ENCODE peak calls at places on chromosome 6, in ten cellular contexts. B is psoas muscle; D is left ventricle myocardium inferior; X is effector memory CD4-positive, alpha-beta T cell; F is IMR-90; N is colonic mucosa; O is endothelial cell of umbilical vein; K is GM23248; V is prostate gland; C is body of pancreas. L is an unnamed sample. For H3K4me1, the result is how much of the 10 kb centered on the place peaks cover.

GRCh38 chr6:126880926-126881325 is 237.5 kb upstream of the RSPO3 start:
- DNase-seq in D (no peak), N (no peak), V (no peak), C (no peak), O (no peak), B (no peak), K (no peak), X (no peak), F (no peak), L (no peak)

GRCh38 chr6:42454428-42454791 is 2.7 kb upstream of the TRERF1 start:
- DNase-seq in V (no peak), B (peak), K (peak), C (peak), N (peak), F (no peak), O (no peak), X (no peak), D (peak), L (peak)

GRCh38 chr6:25961619-25962367 is 809 bp upstream of the TRIM38 start:
- DNase-seq in N (no peak), B (no peak), V (no peak), O (no peak), X (no peak), K (peak), F (no peak), C (no peak), D (no peak), L (no peak)

GRCh38 chr6:144896876-144897275 is 611.7 kb downstream of the UTRN start:
- DNase-seq in D (no peak), X (no peak), N (no peak), B (no peak), V (no peak), F (no peak), K (peak), C (no peak), O (no peak), L (no peak)

GRCh38 chr6:23559587-23560343 is 566.2 kb upstream of the NRSN1 start:
- DNase-seq in V (no peak), X (no peak), N (peak), C (peak), O (no peak), K (no peak), F (no peak), B (no peak), D (no peak), L (no peak)

GRCh38 chr6:78615430-78615904 is 251.9 kb upstream of the IRAK1BP1 start:
- DNase-seq in X (no peak), N (no peak), K (peak), D (no peak), F (no peak), O (peak), C (no peak), V (no peak), B (no peak), L (no peak)

GRCh38 chr6:4180653-4181255 is 45.4 kb upstream of the ECI2 start:
- DNase-seq in D (no peak), B (no peak), N (no peak), O (peak), V (no peak), X (no peak), K (peak), C (no peak), F (peak), L (no peak)

GRCh38 chr6:163457637-163458561 is 43.4 kb downstream of the QKI start:
- DNase-seq in X (no peak), V (no peak), O (peak), C (no peak), F (peak), B (no peak), K (peak), N (no peak), D (no peak), L (no peak)

GRCh38 chr6:57256541-57256940 is 34.4 kb upstream of the RAB23 start:
- DNase-seq in N (no peak), X (no peak), O (no peak), B (no peak), D (no peak), K (no peak), F (peak), V (no peak), C (no peak), L (no peak)

GRCh38 chr6:8548979-8549378 is 113.6 kb upstream of the SLC35B3 start:
- DNase-seq in V (no peak), D (no peak), X (no peak), K (no peak), O (no peak), B (no peak), F (no peak), N (no peak), C (no peak), L (no peak)

GRCh38 chr6:49339096-49339495 is 124.0 kb downstream of the MMUT start:
- DNase-seq in X (no peak), N (no peak), C (no peak), K (no peak), F (no peak), D (no peak), O (no peak), V (no peak), B (no peak), L (no peak)

GRCh38 chr6:112218563-112218962 is 35.8 kb downstream of the LAMA4 start:
- DNase-seq in F (no peak), N (no peak), D (peak), O (peak), C (no peak), V (no peak), K (peak), B (no peak), X (no peak), L (no peak)

GRCh38 chr6:132300323-132300949 is 100.8 kb downstream of the MOXD1 start:
- DNase-seq in B (no peak), O (peak), F (peak), N (peak), V (no peak), C (peak), D (no peak), X (no peak), K (peak), L (no peak)

GRCh38 chr6:3086282-3086946 is 18.1 kb downstream of the RIPK1 start:
- DNase-seq in V (no peak), F (no peak), K (no peak), O (no peak), C (no peak), B (no peak), X (no peak), N (no peak), D (no peak), L (no peak)

GRCh38 chr6:105994522-105995402 is 91.4 kb upstream of the PRDM1 start:
- DNase-seq in N (peak), X (peak), F (peak), O (peak), V (peak), B (peak), D (peak), K (peak), C (peak), L (peak)

GRCh38 chr6:16854986-16855385 is 93.7 kb upstream of the ATXN1 start:
- DNase-seq in X (no peak), O (no peak), C (no peak), D (no peak), V (no peak), K (peak), B (no peak), F (peak), N (no peak), L (no peak)

GRCh38 chr6:14283600-14284235 is 166.1 kb downstream of the CD83 start:
- DNase-seq in B (no peak), F (no peak), C (no peak), O (no peak), V (no peak), N (no peak), X (no peak), K (no peak), D (no peak), L (no peak)

GRCh38 chr6:110858562-110859214 is 15.9 kb upstream of the AMD1 start:
- DNase-seq in B (no peak), F (no peak), C (no peak), K (no peak), N (no peak), D (no peak), O (no peak), X (no peak), V (no peak), L (peak)

GRCh38 chr6:2791124-2792050 is 26.2 kb downstream of the WRNIP1 start:
- DNase-seq in X (no peak), F (peak), K (peak), V (peak), B (peak), N (peak), D (peak), O (peak), C (peak), L (no peak)

GRCh38 chr6:87623248-87623647 is 33.3 kb downstream of the ORC3 start:
- DNase-seq in F (peak), K (peak), O (peak), V (no peak), N (no peak), D (no peak), C (no peak), B (no peak), X (no peak), L (no peak)

GRCh38 chr6:19866900-19867627 is 29.9 kb downstream of the ID4 start:
- DNase-seq in B (no peak), N (no peak), D (no peak), V (peak), X (no peak), C (no peak), F (peak), K (peak), O (no peak), L (no peak)

GRCh38 chr6:82908661-82909060 is 157.0 kb downstream of the UBE3D start:
- DNase-seq in B (no peak), N (peak), D (no peak), K (no peak), C (no peak), F (no peak), O (no peak), X (no peak), V (no peak), L (no peak)

GRCh38 chr6:111857674-111858337 is 15.4 kb downstream of the FYN start:
- DNase-seq in X (no peak), O (no peak), V (no peak), B (no peak), N (no peak), C (no peak), F (no peak), D (no peak), K (no peak), L (no peak)

GRCh38 chr6:38262041-38262440 is 377.7 kb downstream of the BTBD9 start:
- DNase-seq in O (peak), V (no peak), N (no peak), D (no peak), F (peak), B (no peak), K (peak), C (no peak), X (no peak), L (no peak)

GRCh38 chr6:38261626-38262025 is 378.1 kb downstream of the BTBD9 start:
- DNase-seq in K (peak), N (no peak), C (no peak), V (no peak), O (no peak), D (no peak), F (no peak), B (no peak), X (no peak), L (no peak)

GRCh38 chr6:38262609-38263008 is 377.1 kb downstream of the BTBD9 start:
- DNase-seq in F (peak), B (no peak), D (no peak), C (no peak), N (no peak), X (no peak), K (peak), V (no peak), O (peak), L (no peak)

GRCh38 chr6:38264605-38265004 is 375.1 kb downstream of the BTBD9 start:
- DNase-seq in O (no peak), D (no peak), V (no peak), X (no peak), K (no peak), C (no peak), F (peak), B (no peak), N (no peak), L (no peak)

DNA sequence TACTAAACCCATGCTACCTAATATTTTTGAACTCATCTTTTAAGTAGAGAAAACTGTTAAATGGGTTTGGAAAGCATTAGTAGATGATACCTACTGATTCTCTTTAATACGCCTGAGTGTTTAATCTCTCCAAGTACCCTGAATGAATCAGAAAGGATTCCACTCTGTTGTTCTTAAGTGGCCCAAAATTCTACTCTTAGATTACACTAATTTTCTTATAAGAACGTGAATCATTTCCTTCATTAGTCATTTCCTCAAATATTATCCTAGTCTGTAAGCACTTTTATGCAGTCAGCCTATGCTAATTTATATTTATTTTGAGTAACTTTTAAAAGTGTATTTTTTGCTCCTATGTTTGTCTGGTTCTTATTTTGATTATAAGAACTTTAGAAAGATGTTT is 380.0 kb downstream of the BTBD9 start:
- DNase-seq in V (no peak), X (no peak), B (no peak), O (peak), N (no peak), D (no peak), K (peak), C (no peak), F (peak), L (no peak)
- H3K4me3 ChIP-seq in V (no peak), X (no peak), B (no peak), O (peak), N (no peak), D (no peak), K (no peak), C (no peak), F (no peak), L (no peak)

GRCh38 chr6:137260205-137260604 is 41.0 kb upstream of the IFNGR1 start:
- DNase-seq in D (no peak), K (no peak), O (peak), V (no peak), C (no peak), B (no peak), F (no peak), X (no peak), N (no peak), L (no peak)
- H3K4me1 ChIP-seq in D (under half), K (under half), O (under half), V (under half), C (under half), B (under half), F (under half), X (under half), N (under half), L (under half)

DNA sequence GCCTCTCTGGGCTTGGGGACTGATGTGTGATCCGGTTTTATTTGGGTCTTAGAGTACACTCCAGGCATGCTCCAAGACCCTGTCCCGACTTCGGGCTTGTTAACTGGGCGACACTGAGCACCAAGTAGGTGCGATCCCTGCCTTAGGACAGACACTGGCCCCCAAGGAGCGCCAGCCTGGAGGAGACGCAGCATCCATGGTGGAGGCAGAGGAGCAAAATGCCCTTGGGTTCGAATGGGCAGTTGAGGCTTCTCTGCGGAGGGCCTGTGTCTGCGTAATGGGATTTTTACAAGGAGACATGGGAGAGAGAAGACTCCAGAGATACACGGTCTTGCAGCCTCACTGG is 593 bp upstream of the LEMD2 start:
- DNase-seq in X (no peak), V (no peak), K (no peak), D (no peak), O (no peak), N (no peak), B (no peak), C (no peak), F (no peak), L (no peak)
- H3K27ac ChIP-seq in X (peak), V (peak), K (peak), D (peak), O (peak), N (no peak), B (peak), C (peak), F (peak), L (peak)

GRCh38 chr6:159038914-159039884 is 5.6 kb downstream of the TAGAP start:
- DNase-seq in D (no peak), C (no peak), B (no peak), V (no peak), X (no peak), O (no peak), F (peak), K (peak), N (peak), L (no peak)
- H3K4me3 ChIP-seq in D (no peak), C (no peak), B (no peak), V (no peak), X (peak), O (no peak), F (no peak), K (peak), N (no peak), L (no peak)

L was measured in left lung.